ENCODE peak calls at places on chromosomes 16 and 17, in four cellular contexts. J is dorsolateral prefrontal cortex, B is RPMI8226, Z is left ventricle myocardium inferior. P is an unnamed sample.

GRCh38 chr16:84658690-84659089 is 10.4 kb downstream of the KLHL36 start:
- DNase-seq in J (no peak), Z (no peak), B (no peak), P (no peak)

GRCh38 chr16:3494574-3494973 is 715 bp downstream of the C16orf90 start:
- DNase-seq in J (peak), B (no peak), Z (no peak), P (no peak)

GRCh38 chr17:80872999-80873951 is 118.4 kb upstream of the CHMP6 start:
- DNase-seq in Z (peak), J (peak), B (no peak), P (no peak)

GRCh38 chr16:22739077-22739476 is 74.9 kb upstream of the HS3ST2 start:
- DNase-seq in J (no peak), B (peak), Z (no peak), P (peak)

GRCh38 chr16:52526830-52527229 is 20.1 kb downstream of the TOX3 start:
- DNase-seq in B (no peak), Z (no peak), J (no peak), P (no peak)

GRCh38 chr16:4293822-4294457 is 21.1 kb upstream of the TFAP4 start:
- DNase-seq in B (no peak), Z (peak), J (peak), P (no peak)

GRCh38 chr17:40095356-40095943 is 4.9 kb downstream of the NR1D1 start:
- DNase-seq in J (no peak), Z (no peak), B (no peak), P (no peak)

GRCh38 chr16:5046914-5047313 is 13.2 kb upstream of the NAGPA start:
- DNase-seq in Z (no peak), B (no peak), J (no peak), P (no peak)

GRCh38 chr17:1785925-1786324 is 24.1 kb downstream of the SERPINF1 start:
- DNase-seq in Z (peak), B (no peak), J (no peak), P (no peak)

GRCh38 chr16:13630292-13630850 is 289.6 kb upstream of the ERCC4 start:
- DNase-seq in Z (no peak), J (no peak), B (no peak), P (no peak)

GRCh38 chr17:77372444-77373297 is 231.9 kb downstream of the SEC14L1 start:
- DNase-seq in Z (peak), J (no peak), B (peak), P (peak)

GRCh38 chr16:69611103-69611640 is 45.4 kb downstream of the NFAT5 start:
- DNase-seq in J (no peak), B (no peak), Z (no peak), P (no peak)

GRCh38 chr16:35751191-35751941 is 2292.0 kb downstream of the TP53TG3F start:
- DNase-seq in B (no peak), Z (no peak), J (no peak), P (no peak)

GRCh38 chr16:64153718-64154117 is 968.1 kb downstream of the CDH11 start:
- DNase-seq in J (no peak), B (no peak), Z (no peak), P (no peak)

GRCh38 chr16:31498493-31498892 is 9.7 kb downstream of the RUSF1 start:
- DNase-seq in J (no peak), Z (no peak), B (no peak), P (no peak)

GRCh38 chr16:28983644-28984043 is 1.2 kb upstream of the LAT start:
- DNase-seq in J (no peak), Z (no peak), B (no peak), P (no peak)

GRCh38 chr16:82177555-82177954 is 7.5 kb upstream of the MPHOSPH6 start:
- DNase-seq in B (no peak), J (no peak), Z (no peak), P (no peak)

GRCh38 chr17:49523706-49524472 is 28.8 kb downstream of the NGFR start:
- DNase-seq in Z (no peak), B (peak), J (no peak), P (peak)

GRCh38 chr17:80527016-80527645 is 17.5 kb upstream of the RPTOR start:
- DNase-seq in J (no peak), B (no peak), Z (no peak), P (no peak)

GRCh38 chr17:45338996-45339535 is 22.2 kb upstream of the MAP3K14 start:
- DNase-seq in B (no peak), Z (no peak), J (no peak), P (no peak)

P was measured in Karpas-422.